ENCODE peak calls at places on chromosomes 5 and 9, in five cellular contexts. M is neural crest cell, O is transverse colon, D is Calu3, N is gastrocnemius medialis. S is an unnamed sample.

GRCh38 chr9:5553211-5553610 is 42.9 kb downstream of the PDCD1LG2 start:
- DNase-seq in M (no peak), O (no peak), D (no peak), N (no peak), S (no peak)

GRCh38 chr5:73955447-73955846 is 329.5 kb downstream of the ARHGEF28 start:
- DNase-seq in M (no peak), O (no peak), D (no peak), N (no peak), S (no peak)

GRCh38 chr5:15694694-15695093 is 194.7 kb downstream of the FBXL7 start:
- DNase-seq in M (no peak), O (no peak), D (no peak), N (no peak), S (no peak)

GRCh38 chr9:96720435-96720834 is 57.5 kb downstream of the ZNF510 start:
- DNase-seq in M (no peak), O (no peak), D (no peak), N (no peak), S (no peak)

GRCh38 chr5:16889203-16889971 is 46.7 kb downstream of the MYO10 start:
- DNase-seq in M (no peak), O (no peak), D (no peak), N (no peak), S (no peak)

GRCh38 chr9:123834907-123835562 is 94.9 kb downstream of the DENND1A start:
- DNase-seq in M (no peak), O (no peak), D (no peak), N (no peak), S (no peak)

GRCh38 chr9:130128251-130128650 is 44.0 kb upstream of the NCS1 start:
- DNase-seq in M (no peak), O (peak), D (no peak), N (no peak), S (peak)

GRCh38 chr5:168895295-168896019 is 316.3 kb upstream of the PANK3 start:
- DNase-seq in M (no peak), O (no peak), D (no peak), N (no peak), S (no peak)

GRCh38 chr5:56479126-56479525 is 246.0 kb upstream of the ANKRD55 start:
- DNase-seq in M (no peak), O (no peak), D (no peak), N (no peak), S (no peak)

GRCh38 chr5:60382761-60383160 is 317.2 kb downstream of the DEPDC1B start:
- DNase-seq in M (no peak), O (no peak), D (peak), N (no peak), S (no peak)

GRCh38 chr9:116149844-116150243 is 3.7 kb upstream of the PAPPA start:
- DNase-seq in M (peak), O (peak), D (peak), N (no peak), S (no peak)

GRCh38 chr9:116715751-116716150 is 28.6 kb downstream of the TRIM32 start:
- DNase-seq in M (no peak), O (no peak), D (no peak), N (no peak), S (no peak)

GRCh38 chr5:111144352-111144930 is 52.3 kb downstream of the WDR36 start:
- DNase-seq in M (no peak), O (no peak), D (no peak), N (no peak), S (no peak)

GRCh38 chr9:22718653-22719052 is 272.0 kb downstream of the DMRTA1 start:
- DNase-seq in M (no peak), O (no peak), D (no peak), N (no peak), S (no peak)

GRCh38 chr9:91907387-91908292 is 42.4 kb downstream of the ROR2 start:
- DNase-seq in M (no peak), O (no peak), D (no peak), N (no peak), S (no peak)

GRCh38 chr5:149358294-149358651 is 427 bp downstream of the PCYOX1L start:
- DNase-seq in M (no peak), O (peak), D (peak), N (no peak), S (no peak)

GRCh38 chr9:117555964-117556629 is 141.2 kb upstream of the ASTN2 start:
- DNase-seq in M (peak), O (peak), D (peak), N (no peak), S (no peak)

GRCh38 chr5:141420855-141421488 is at the start of gene PCDHGA11:
- DNase-seq in M (no peak), O (no peak), D (no peak), N (no peak), S (no peak)

GRCh38 chr5:132237141-132237540 is 9.5 kb upstream of the P4HA2 start:
- DNase-seq in M (no peak), O (peak), D (no peak), N (no peak), S (no peak)

GRCh38 chr9:114056527-114056926 is 21.6 kb downstream of the AMBP start:
- DNase-seq in M (no peak), O (no peak), D (no peak), N (no peak), S (no peak)

GRCh38 chr5:53464722-53465121 is 15.7 kb upstream of the FST start:
- DNase-seq in M (no peak), O (no peak), D (no peak), N (no peak), S (no peak)

GRCh38 chr5:143229426-143229895 is 174.0 kb downstream of the NR3C1 start:
- DNase-seq in M (no peak), O (no peak), D (no peak), N (no peak), S (no peak)

GRCh38 chr9:100700689-100701318 is 122.9 kb downstream of the CAVIN4 start:
- DNase-seq in M (peak), O (no peak), D (peak), N (no peak), S (no peak)

GRCh38 chr9:99451121-99451606 is 229.1 kb downstream of the SEC61B start:
- DNase-seq in M (no peak), O (no peak), D (no peak), N (peak), S (no peak)

DNA sequence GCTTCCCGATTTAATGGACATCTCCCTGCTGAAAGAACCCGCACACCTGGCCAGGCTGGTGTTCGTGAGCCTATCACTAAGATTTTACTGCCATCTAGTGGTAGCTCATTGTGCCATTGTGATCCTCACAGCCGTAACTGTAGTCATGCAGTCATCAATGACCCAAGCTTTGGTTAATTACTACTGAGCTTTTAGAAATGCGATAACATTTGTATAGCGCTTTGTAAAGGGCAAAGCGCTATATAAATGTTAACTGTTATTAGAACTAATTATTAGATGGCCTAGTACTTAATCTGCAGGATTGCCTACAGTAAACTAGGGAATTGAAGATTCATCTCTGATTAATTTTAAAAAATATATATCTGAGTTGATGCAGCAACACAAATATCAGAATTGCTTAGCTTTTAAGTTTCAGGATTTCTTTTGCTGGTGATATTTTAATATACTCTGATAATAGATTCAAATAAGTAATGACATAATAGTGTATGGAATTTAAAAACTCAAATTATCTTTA is 90.2 kb downstream of the HACD4 start:
- DNase-seq in M (peak), O (peak), D (peak), N (peak), S (no peak)
- TF ChIP-seq CTCF in M (peak), O (peak), D (peak), N (peak), S (peak)

DNA sequence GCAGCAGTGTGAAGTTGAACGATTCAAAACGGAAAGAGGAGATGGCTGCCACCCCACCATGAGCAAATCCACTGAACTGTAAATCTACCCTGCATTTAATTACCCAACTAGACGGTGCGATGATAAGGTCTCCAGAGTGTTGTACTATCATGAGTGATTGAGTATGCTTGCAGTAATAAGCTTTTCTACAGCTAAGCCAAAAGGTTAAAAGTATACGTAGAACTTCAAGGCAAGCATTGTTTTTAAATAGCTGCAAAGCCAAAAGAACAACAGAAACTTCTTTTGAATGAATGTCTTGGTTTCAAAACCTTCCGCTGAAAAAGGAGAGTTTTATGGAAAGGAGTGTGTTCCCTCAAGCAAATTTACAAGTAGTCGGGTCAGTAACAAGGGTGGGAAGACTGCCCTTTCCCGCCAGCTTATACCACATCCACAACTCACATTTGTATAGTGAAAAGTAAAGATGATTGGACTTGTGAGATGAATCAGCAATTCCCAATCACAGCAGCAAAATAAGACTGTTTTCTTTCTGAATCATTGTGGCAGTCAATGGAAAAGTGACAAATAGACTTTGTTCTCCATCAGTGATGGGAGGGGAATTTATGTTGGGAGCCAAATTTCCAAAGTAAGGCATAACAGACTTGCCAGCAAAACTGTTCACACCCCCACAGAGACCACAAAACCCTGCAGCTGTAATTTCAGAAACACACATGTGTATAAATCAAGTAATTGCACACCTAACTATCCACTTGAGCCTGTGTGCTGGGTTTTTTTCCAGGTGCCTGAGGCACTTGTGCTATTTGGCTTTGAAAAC is 407.8 kb upstream of the GRAMD2B start:
- DNase-seq in M (no peak), O (no peak), D (no peak), N (no peak), S (no peak)
- TF ChIP-seq CTCF in M (no peak), O (no peak), D (no peak), N (no peak), S (no peak)

DNA sequence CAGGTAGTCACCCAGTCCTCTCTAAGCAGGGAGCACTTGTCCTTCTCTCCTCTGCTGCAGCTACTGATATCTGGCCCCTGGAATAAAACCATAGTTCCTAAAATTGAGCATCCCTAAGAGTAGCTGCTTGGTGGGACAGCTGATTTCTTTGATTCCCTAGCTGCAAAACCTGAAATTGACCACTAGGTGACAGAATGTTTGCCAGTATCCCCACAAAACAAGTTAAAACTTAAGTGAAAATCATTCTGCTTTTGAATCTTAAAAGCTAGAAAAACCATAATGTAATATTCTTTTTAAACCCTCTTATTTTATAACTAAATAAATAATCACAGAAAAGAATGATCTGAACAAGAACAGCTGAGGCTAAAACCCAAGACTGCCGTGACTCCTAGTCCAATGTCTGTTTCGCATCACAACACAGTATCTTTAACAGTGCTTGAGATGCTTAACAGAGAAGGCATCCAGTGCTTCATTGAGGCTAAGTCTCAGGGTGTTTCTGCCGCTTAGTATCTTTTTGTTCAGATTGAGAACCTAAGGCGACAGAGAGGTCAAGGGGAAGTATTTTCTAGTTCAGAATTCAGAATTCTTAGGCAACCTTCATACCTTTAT is 24.4 kb upstream of the TAL2 start:
- DNase-seq in M (no peak), O (no peak), D (no peak), N (no peak), S (no peak)
- TF ChIP-seq CTCF in M (peak), O (peak), D (no peak), N (no peak), S (no peak)

DNA sequence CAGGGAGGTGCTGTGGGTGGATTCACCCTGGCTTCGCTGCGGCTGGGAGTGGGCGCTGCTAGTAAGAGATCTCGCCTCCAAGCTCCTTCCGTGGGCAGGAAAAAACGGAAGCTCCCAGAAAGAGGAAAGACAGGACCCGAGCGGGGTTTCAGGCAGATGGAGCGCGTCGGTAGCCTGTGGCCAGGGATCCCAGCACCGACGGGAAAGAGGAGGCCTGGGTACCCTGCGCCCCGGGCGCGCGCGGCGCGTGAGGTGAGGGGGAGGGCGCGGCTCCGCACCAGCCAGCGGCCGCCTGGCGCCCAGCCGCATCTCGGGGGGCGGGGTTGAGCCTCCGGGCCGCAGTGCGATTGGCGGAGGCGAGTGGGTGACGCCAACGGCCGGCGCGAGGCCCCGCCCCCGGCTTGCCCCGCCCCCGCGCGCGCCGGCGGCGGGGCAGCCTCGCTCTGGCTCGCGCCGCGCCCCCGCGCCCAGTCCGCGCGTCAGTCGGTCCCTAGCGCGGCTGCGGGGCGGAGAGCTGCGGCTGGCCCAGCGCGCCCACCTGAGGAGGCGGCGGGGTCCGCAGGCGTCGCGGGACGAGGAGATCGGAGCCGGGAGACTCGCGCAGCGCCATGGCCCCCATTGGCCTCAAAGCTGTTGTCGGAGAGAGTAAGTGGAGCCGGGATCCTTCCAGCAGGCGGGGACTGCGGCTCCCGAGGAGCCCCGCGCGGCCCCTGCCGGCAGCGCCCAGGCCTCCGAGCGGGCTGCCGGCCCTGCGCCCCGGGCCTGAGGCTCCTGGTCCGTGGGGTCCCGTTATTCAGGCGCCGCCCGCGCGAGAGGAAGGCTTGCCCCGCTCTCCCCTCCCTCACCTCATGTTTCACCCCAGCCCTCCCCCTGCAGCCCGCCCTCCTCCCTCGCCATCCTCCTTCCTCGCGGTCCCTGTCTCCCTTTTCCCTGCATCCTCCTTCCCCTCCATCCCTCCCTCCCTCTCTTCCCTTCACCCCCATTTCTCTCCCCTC is at the start of gene STXBP1:
- DNase-seq in M (peak), O (peak), D (peak), N (peak), S (peak)
- TF ChIP-seq CTCF in M (peak), O (peak), D (no peak), N (peak), S (no peak)

GRCh38 chr5:28896949-28897348 is 1858.6 kb upstream of the CDH9 start:
- DNase-seq in M (no peak), O (no peak), D (no peak), N (no peak), S (no peak)
- TF ChIP-seq CTCF in M (peak), O (no peak), D (no peak), N (no peak), S (no peak)

GRCh38 chr5:34957857-34958690 is 28.7 kb downstream of the DNAJC21 start:
- DNase-seq in M (peak), O (no peak), D (peak), N (no peak), S (no peak)
- TF ChIP-seq CTCF in M (peak), O (peak), D (no peak), N (no peak), S (no peak)

DNA sequence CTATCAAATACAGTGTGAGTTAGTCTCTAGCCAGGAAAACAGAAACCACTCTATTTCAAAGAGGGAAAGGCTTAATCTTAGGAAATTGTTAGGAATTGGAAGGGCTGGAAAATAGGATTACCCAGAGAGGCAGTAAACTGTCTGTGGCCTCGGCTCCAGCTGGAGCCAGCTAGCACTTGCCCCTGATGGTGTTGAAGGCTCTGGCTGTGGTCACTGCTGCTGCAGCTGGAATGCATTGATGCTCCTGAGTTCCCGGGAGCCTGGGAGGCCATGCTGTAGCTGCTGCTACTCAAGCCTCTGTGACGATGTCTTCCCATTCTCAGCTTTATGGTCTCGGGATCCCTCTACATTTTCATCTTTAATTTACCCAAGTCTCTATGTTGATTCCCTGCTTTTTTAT is 29.6 kb downstream of the RAD23B start:
- DNase-seq in M (no peak), O (no peak), D (no peak), N (no peak), S (no peak)
- TF ChIP-seq CTCF in M (no peak), O (no peak), D (no peak), N (no peak), S (no peak)

GRCh38 chr5:43041669-43042175 is 1.6 kb upstream of the ANXA2R start:
- DNase-seq in M (peak), O (peak), D (peak), N (peak), S (no peak)

GRCh38 chr5:43042176-43042625 is 2.1 kb upstream of the ANXA2R start:
- DNase-seq in M (peak), O (peak), D (peak), N (no peak), S (peak)

GRCh38 chr5:43043400-43043756 is 3.3 kb upstream of the ANXA2R start:
- DNase-seq in M (no peak), O (no peak), D (no peak), N (no peak), S (no peak)

GRCh38 chr5:43044181-43044914 is 4.2 kb upstream of the ANXA2R start:
- DNase-seq in M (no peak), O (no peak), D (peak), N (no peak), S (no peak)

DNA sequence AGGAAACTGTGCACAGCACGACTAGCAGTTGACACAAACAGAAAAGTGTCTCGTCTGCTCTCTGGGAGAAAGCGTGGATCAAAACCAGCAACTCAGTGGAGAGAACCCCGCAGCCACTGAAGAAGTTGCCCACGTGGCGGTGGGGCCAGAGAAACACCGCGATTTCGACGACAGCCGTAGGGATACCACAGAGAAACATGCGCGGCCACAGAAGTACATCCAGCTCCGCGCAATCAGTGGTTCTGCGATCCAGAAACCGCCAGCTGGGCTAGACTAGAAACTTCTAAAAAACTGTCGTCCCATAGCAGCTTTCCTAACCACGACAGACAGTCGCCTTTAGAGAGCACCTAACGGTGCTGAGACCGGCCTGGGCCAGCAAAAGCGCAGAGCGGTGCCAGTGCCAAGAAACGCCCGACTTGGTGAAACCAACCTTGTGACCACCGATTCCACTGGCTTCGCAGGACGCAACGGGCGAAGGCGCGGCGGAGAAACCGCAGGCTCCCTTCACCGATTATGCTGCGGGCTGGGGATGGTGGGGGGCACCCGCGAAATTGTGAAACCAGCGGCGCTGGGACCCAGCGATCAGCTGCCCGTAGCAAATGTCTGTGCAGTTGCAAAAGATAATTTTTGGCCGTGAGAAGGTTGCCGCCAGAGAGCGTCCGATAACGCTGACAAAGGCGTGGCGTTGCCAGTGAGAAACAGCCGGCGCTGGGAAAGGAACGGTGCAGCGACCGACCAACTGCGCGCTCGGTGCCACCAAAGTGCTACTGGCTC is 2.7 kb upstream of the ANXA2R start:
- DNase-seq in M (peak), O (peak), D (peak), N (peak), S (peak)
- TF ChIP-seq CTCF in M (peak), O (no peak), D (no peak), N (no peak), S (no peak)

S was measured in activated B cell treated with CpG ODN at 0.5 μM for 24 hours.